ENCODE peak calls at places on chromosomes 7 and 10, in five cellular contexts. Q, J, G, F and P are unnamed samples.
A peak's percentile ranks its signal among the peaks of the same experiment; 100 is the strongest.

GRCh38 chr7:105126436-105126975 is 112.5 kb downstream of the KMT2E start:
- DNase-seq in Q (no peak), F (no peak), J (no peak), G (no peak), P (no peak)

GRCh38 chr7:38541440-38541839 is 89.7 kb downstream of the AMPH start:
- DNase-seq in G (peak; percentile 8), F (no peak), Q (no peak), J (no peak), P (no peak)

GRCh38 chr10:69239816-69240434 is 19.8 kb downstream of the HKDC1 start:
- DNase-seq in Q (no peak), J (no peak), F (no peak), G (no peak), P (no peak)

GRCh38 chr10:248307-248706 is 113.1 kb downstream of the ZMYND11 start:
- DNase-seq in G (no peak), J (no peak), F (no peak), Q (no peak), P (no peak)

GRCh38 chr7:151437163-151437553 is 2.8 kb downstream of the CRYGN start:
- DNase-seq in J (no peak), F (peak; percentile 45), G (no peak), Q (no peak), P (no peak)

GRCh38 chr7:30184804-30185487 is 50.2 kb downstream of the MTURN start:
- DNase-seq in F (no peak), Q (no peak), G (no peak), J (no peak), P (no peak)

GRCh38 chr10:90871279-90871760 is 454 bp upstream of the RPP30 start:
- DNase-seq in F (no peak), J (no peak), G (peak; percentile 21), Q (peak; percentile 57), P (peak; percentile 34)

GRCh38 chr10:21173964-21174669 is 277.0 kb upstream of the NEBL start:
- DNase-seq in G (peak; percentile 66), J (peak; percentile 84), Q (peak; percentile 79), F (peak; percentile 53), P (peak; percentile 16)

GRCh38 chr7:135095450-135095849 is 52.4 kb upstream of the TMEM140 start:
- DNase-seq in J (no peak), Q (no peak), F (no peak), G (no peak), P (no peak)

GRCh38 chr7:135091717-135092116 is 56.2 kb upstream of the TMEM140 start:
- DNase-seq in J (no peak), G (no peak), F (no peak), Q (no peak), P (no peak)

GRCh38 chr7:135098391-135098790 is 49.5 kb upstream of the TMEM140 start:
- DNase-seq in F (no peak), G (no peak), J (no peak), Q (no peak), P (no peak)

GRCh38 chr7:135094472-135095237 is 53.2 kb upstream of the TMEM140 start:
- DNase-seq in J (no peak), F (no peak), G (no peak), Q (no peak), P (no peak)
- H3K27ac ChIP-seq in J (no peak overlapping the region), F (no peak overlapping the region), G (no peak overlapping the region), Q (no peak overlapping the region), P (no peak overlapping the region)

DNA sequence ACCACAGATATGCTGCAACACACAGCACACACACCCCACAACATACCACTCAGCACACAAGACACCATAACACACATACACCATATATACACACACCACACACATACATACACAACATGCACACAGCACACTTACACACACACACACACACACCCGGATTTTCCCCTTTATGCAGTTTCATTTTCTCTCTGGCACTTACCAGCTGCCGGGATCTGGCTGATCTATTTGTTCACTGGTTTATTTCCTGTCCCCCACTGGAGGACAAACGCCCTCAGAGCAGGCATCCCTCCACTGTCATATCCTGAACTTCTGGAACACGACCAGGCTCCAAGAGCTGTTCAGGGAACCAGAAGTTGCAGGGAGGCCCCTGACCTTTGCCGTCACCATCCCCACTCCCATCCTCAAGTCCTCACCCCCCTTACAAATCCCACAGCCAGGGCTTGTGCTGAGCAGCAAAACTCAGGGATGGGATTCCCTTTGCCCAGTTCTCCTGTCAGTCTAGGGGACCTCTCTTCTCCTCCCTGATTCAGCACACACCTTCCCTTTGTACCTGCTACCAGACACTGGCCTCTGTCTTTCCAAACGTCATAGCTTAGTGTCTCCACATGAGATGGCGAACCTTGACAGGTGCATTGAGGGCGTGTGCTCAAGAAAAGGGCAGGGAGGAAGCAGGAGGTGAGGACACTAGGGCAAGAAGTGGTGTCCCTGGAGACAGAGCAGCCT is 12.9 kb upstream of the DOCK1 start:
- DNase-seq in F (no peak), Q (no peak), G (no peak), J (no peak), P (no peak)
- TF ChIP-seq POLR2A in F (no peak), Q (no peak), G (no peak), J (no peak), P (no peak)

GRCh38 chr10:88582411-88582805 is 710 bp downstream of the RNLS start:
- DNase-seq in Q (no peak), F (no peak), J (no peak), G (no peak), P (no peak)
- H3K27ac ChIP-seq in Q (no peak overlapping the region), F (peak overlapping the region; percentile 86), J (peak overlapping the region; percentile 87), G (peak overlapping the region; percentile 93), P (peak overlapping the region; percentile 95)

GRCh38 chr10:123154943-123155505 is 822 bp downstream of the BUB3 start:
- DNase-seq in J (no peak), G (peak; percentile 52), Q (no peak), F (no peak), P (no peak)

GRCh38 chr10:123156091-123156490 is 1.9 kb downstream of the BUB3 start:
- DNase-seq in G (no peak), F (no peak), J (no peak), Q (no peak), P (no peak)

GRCh38 chr10:123157210-123157609 is 3.0 kb downstream of the BUB3 start:
- DNase-seq in G (no peak), J (no peak), F (no peak), Q (no peak), P (no peak)

GRCh38 chr10:123153486-123154091 is 613 bp upstream of the BUB3 start:
- DNase-seq in G (no peak), Q (no peak), J (no peak), F (no peak), P (no peak)

DNA sequence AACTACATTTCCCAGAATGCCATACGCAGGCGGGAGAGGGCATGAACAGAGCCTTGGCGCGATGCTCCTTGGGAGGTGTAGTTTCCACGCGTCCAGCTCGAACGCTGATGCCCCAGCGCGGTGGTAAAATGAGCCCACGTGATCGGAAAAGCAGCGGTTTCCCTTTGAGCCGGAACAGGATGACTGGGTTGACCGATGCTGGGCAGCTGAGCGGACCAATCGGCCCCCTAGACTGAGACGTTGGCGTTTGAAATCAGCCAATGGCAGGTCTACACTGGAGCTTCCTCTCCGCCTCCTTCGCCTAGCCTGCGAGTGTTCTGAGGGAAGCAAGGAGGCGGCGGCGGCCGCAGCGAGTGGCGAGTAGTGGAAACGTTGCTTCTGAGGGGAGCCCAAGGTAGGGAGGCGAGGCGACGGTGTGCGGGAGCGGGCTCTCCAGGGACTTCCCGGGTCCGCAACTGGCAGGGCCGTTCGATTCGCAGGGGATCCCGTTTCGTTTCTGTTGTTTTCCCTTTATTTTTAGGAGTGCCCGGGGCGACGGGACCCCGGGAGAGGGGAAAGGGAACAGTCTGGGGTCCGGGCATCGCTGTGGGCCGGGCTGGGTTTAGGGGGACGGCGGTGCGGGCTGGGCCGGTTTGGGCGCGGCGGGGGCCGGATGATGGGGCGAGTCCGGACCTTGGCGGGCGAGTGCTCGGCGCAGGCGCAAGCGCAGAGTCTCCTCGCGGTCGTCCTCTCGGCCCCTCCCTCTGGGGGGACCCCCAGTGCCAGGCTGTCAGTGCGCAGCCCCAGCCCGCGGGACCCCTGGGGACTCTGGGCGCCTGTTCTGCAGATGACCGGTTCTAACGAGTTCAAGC is at the start of gene BUB3:
- DNase-seq in F (peak; percentile 97), G (peak; percentile 98), Q (peak; percentile 87), J (peak; percentile 99), P (peak; percentile 99)
- TF ChIP-seq POLR2A in F (peak; percentile 69), G (peak; percentile 85), Q (peak; percentile 95), J (peak; percentile 62), P (peak; percentile 30)

DNA sequence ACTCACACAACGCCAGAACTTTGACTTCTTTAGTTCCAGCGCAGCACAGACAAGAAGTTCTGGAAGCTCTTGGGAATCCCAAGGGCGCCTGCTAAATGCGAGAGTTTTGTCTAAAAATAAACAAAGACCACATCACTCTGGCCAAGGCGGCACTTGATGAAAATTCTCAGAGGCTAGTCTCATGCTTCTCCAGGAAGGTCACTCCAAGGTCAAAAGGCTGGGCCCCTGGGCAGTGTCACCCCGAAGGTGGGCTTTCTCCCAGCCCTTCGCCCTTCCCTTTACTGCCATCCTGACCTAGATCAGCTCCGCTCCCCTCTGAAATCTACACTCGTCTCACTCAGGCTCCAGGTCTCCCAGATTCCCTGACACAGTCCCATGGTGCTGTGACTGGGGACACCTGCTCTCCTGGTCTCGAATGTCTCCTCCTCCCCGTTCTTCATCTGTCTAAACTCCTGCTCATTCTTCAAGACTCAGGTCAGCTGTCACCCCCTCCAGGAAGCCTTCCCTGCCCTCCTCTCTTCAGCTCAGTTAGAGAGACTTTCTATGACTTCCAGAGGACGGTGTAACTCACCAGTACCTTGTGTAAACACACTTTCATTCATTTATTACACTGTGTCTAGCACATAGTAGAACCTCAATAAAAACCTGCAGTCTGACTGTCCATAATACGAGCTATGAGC is 10.5 kb downstream of the FAM53B start:
- DNase-seq in F (no peak), G (no peak), J (no peak), Q (peak; percentile 26), P (no peak)
- H3K27ac ChIP-seq in F (peak overlapping the region; percentile 41), G (peak overlapping the region; percentile 91), J (peak overlapping the region; percentile 68), Q (no peak overlapping the region), P (peak overlapping the region; percentile 88)

GRCh38 chr7:77245015-77245755 is 45.6 kb upstream of the FGL2 start:
- DNase-seq in G (no peak), F (no peak), Q (no peak), J (no peak), P (no peak)
- TF ChIP-seq POLR2A in G (no peak), F (no peak), Q (no peak), J (no peak), P (no peak)

DNA sequence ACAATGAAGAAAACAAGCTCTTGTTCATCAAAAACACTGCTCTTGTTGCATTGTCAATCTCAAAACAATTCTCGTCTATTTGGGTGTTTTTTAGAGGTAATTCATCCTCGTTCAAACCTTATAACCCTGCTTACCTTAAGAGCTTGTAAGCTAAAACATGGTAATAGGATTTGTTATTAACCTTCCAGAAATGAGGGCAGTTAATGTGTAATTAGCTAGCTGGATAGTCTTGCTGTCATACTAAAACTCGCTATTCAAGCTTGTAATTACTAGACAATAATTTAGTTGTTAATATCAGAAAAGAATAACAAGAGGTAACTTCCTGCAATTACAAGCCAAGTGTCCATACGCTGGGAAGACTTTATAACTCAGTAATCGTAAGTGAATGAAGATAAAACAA is 101.6 kb downstream of the UBE2H start:
- DNase-seq in G (no peak), J (no peak), F (no peak), Q (no peak), P (no peak)
- H3K27ac ChIP-seq in G (no peak overlapping the region), J (no peak overlapping the region), F (no peak overlapping the region), Q (no peak overlapping the region), P (no peak overlapping the region)